ENCODE peak calls at places on chromosomes 6 and 20, in eight cellular contexts. O is dorsolateral prefrontal cortex, M is sigmoid colon, L is epithelial cell of esophagus, V is cardiac fibroblast, D is mammary epithelial cell, F is endothelial cell, C is NB4. W is an unnamed sample.
A peak's percentile ranks its signal among the peaks of the same experiment; 100 is the strongest.

GRCh38 chr6:135630789-135631376 is 133.3 kb upstream of the AHI1 start:
- DNase-seq in O (no peak), M (no peak), L (no peak), V (peak; percentile 5), D (no peak), F (peak; percentile 24), C (no peak), W (no peak)

GRCh38 chr20:9112541-9113515 is 43.9 kb downstream of the PLCB4 start:
- DNase-seq in O (no peak), M (no peak), L (peak; percentile 61), V (peak; percentile 90), D (peak; percentile 41), F (no peak), C (no peak), W (no peak)

GRCh38 chr6:52808660-52809059 is 5.0 kb upstream of the GSTA1 start:
- DNase-seq in O (no peak), M (no peak), L (no peak), V (no peak), D (no peak), F (no peak), C (no peak), W (no peak)

GRCh38 chr6:54244430-54244829 is 63.8 kb upstream of the TINAG start:
- DNase-seq in O (no peak), M (no peak), L (peak; percentile 48), V (peak; percentile 42), D (peak; percentile 10), F (no peak), C (peak; percentile 22), W (no peak)

GRCh38 chr20:4592316-4593148 is 129.2 kb upstream of the PRND start:
- DNase-seq in O (no peak), M (no peak), L (peak; percentile 30), V (peak; percentile 44), D (peak; percentile 22), F (peak; percentile 89), C (peak; percentile 60), W (peak; percentile 85)

GRCh38 chr6:87366428-87366827 is 21.8 kb downstream of the C6orf163 start:
- DNase-seq in O (no peak), M (no peak), L (peak; percentile 11), V (no peak), D (peak; percentile 12), F (no peak), C (no peak), W (no peak)

GRCh38 chr20:54657268-54657826 is 182.0 kb downstream of the DOK5 start:
- DNase-seq in O (no peak), M (no peak), L (no peak), V (peak; percentile 13), D (no peak), F (no peak), C (no peak), W (no peak)

GRCh38 chr6:71608646-71609045 is 277.7 kb upstream of the RIMS1 start:
- DNase-seq in O (no peak), M (no peak), L (peak; percentile 92), V (no peak), D (peak; percentile 68), F (no peak), C (no peak), W (no peak)

GRCh38 chr20:53181866-53182376 is 209.8 kb downstream of the TSHZ2 start:
- DNase-seq in O (no peak), M (no peak), L (no peak), V (no peak), D (no peak), F (no peak), C (no peak), W (no peak)

GRCh38 chr6:35581633-35582032 is 68.9 kb upstream of the TULP1 start:
- DNase-seq in O (no peak), M (no peak), L (no peak), V (no peak), D (no peak), F (no peak), C (no peak), W (no peak)

GRCh38 chr6:7630792-7631191 is 40.8 kb downstream of the SNRNP48 start:
- DNase-seq in O (no peak), M (no peak), L (no peak), V (no peak), D (no peak), F (no peak), C (no peak), W (no peak)

GRCh38 chr6:150599199-150600002 is at the start of gene PLEKHG1:
- DNase-seq in O (no peak), M (peak; percentile 85), L (peak; percentile 75), V (peak; percentile 52), D (peak; percentile 77), F (peak; percentile 81), C (peak; percentile 70), W (peak; percentile 79)

GRCh38 chr6:170456334-170456733 is 96.8 kb downstream of the PSMB1 start:
- DNase-seq in O (no peak), M (no peak), L (no peak), V (no peak), D (no peak), F (no peak), C (no peak), W (no peak)

GRCh38 chr6:109740787-109741186 is 49.7 kb downstream of the FIG4 start:
- DNase-seq in O (no peak), M (no peak), L (no peak), V (no peak), D (no peak), F (no peak), C (peak; percentile 63), W (no peak)

GRCh38 chr6:170058878-170059485 is 231.9 kb downstream of the DLL1 start:
- DNase-seq in O (no peak), M (peak; percentile 60), L (no peak), V (no peak), D (no peak), F (no peak), C (no peak), W (no peak)

DNA sequence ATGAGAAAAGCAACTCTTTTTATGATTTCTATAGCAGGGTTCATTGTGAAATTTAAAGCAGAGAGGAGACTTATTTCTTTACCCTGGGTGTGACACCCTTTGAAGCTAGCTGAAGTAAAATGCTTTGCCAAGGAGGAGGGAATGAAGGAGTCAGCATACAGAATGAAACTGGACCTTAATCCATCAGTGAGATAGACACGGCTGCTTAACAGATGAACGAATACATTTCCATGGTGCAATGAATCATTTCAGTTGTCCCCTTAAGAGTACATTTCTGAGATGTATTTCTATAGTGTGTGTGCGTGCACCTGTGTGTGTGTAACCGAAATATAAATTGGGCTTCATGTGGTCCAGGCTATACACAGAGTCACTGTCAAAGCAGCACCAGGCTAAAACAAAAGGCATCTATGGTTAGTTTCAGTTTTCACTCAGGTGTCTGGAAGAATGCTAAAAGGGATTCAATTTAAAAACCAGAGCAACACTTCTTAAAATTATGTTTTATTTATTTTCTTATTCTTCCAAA is 73.9 kb upstream of the CD93 start:
- DNase-seq in O (no peak), M (no peak), L (no peak), V (no peak), D (no peak), F (no peak), C (no peak), W (no peak)
- TF ChIP-seq CTCF in O (no peak), M (no peak), L (no peak), V (no peak), D (no peak), F (no peak), C (no peak), W (no peak)

GRCh38 chr6:24935753-24936152 is at the start of gene RIPOR2:
- DNase-seq in O (no peak), M (no peak), L (peak; percentile 21), V (peak; percentile 23), D (no peak), F (peak; percentile 52), C (peak; percentile 64), W (peak; percentile 40)
- TF ChIP-seq CTCF in O (no peak), M (no peak), L (no peak), V (no peak), D (no peak), F (no peak), C (peak; percentile 10), W (no peak)

GRCh38 chr6:106512958-106513480 is 116.3 kb downstream of the RTN4IP1 start:
- DNase-seq in O (no peak), M (no peak), L (no peak), V (no peak), D (no peak), F (no peak), C (no peak), W (no peak)

GRCh38 chr6:106511274-106512047 is 117.8 kb downstream of the RTN4IP1 start:
- DNase-seq in O (no peak), M (peak; percentile 66), L (peak; percentile 72), V (peak; percentile 52), D (peak; percentile 74), F (peak; percentile 30), C (peak; percentile 66), W (peak; percentile 28)

GRCh38 chr6:106513813-106514212 is 115.5 kb downstream of the RTN4IP1 start:
- DNase-seq in O (no peak), M (no peak), L (peak; percentile 33), V (no peak), D (peak; percentile 41), F (no peak), C (peak; percentile 59), W (no peak)

GRCh38 chr6:106510090-106510970 is 119.0 kb downstream of the RTN4IP1 start:
- DNase-seq in O (no peak), M (peak; percentile 74), L (peak; percentile 95), V (peak; percentile 59), D (peak; percentile 87), F (peak; percentile 36), C (peak; percentile 94), W (peak; percentile 53)

DNA sequence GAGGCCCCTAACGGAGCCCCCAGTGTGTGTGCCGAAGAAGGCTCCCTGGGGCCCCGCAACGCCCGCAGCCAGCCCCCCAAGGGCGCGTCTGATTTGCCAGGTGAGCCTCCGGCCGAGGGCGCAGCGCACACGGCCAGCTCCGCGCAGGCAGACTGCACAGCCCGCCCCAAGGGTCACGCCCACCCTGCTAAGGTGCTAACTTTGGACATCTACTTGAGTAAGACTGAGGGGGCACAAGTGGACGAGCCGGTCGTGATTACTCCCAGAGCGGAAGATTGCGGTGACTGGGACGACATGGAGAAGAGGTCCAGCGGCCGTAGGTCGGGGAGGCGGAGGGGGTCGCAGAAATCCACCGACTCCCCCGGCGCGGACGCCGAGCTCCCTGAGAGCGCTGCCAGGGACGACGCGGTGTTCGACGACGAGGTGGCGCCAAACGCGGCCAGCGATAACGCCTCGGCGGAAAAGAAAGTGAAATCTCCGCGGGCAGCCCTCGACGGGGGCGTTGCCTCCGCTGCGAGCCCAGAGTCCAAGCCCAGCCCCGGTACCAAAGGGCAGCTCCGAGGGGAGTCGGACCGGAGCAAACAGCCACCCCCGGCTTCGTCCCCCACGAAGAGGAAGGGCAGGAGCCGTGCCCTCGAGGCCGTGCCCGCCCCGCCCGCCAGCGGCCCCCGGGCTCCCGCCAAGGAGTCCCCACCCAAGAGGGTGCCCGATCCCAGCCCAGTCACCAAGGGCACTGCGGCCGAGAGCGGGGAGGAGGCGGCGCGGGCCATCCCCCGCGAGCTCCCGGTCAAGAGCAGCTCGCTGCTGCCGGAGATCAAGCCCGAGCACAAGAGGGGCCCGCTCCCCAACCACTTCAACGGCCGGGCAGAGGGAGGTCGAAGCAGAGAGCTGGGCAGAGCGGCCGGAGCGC is 117.0 kb downstream of the RTN4IP1 start:
- DNase-seq in O (no peak), M (peak; percentile 82), L (peak; percentile 62), V (peak; percentile 51), D (peak; percentile 68), F (peak; percentile 52), C (peak; percentile 83), W (peak; percentile 43)
- TF ChIP-seq CTCF in O (peak; percentile 17), M (no peak), L (peak; percentile 5), V (peak; percentile 34), D (no peak), F (peak; percentile 15), C (peak; percentile 25), W (no peak)

DNA sequence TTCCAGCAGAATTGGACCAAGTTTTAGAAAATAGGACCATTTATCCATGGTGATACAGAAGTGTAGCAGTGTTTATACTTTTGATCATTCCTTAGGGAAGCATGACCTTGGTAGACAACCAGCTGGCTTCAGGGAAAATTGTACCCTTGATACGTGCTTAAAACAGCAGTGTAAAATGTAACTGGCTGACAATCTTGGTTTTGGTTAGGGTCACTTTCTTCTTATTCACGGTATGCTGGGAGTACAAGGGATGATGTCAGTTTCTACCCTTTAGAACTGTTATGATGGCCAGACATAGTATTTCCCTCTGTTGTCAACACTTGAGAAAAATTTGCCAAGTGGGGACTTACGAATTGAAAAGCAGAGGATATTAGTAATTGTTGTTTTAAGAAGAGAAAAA is 157.1 kb downstream of the BCKDHB start:
- DNase-seq in O (no peak), M (no peak), L (no peak), V (no peak), D (no peak), F (no peak), C (no peak), W (no peak)
- TF ChIP-seq CTCF in O (no peak), M (no peak), L (no peak), V (no peak), D (no peak), F (no peak), C (no peak), W (no peak)